ENCODE peak calls at places on chromosomes 3 and 15, in eight cellular contexts. E is sigmoid colon; D is prostate gland; Q is stimulated activated CD4-positive, alpha-beta T cell treated with anti-CD3 and anti-CD28 coated beads, Interleukin-15, amount 100 ng/mL, for 24 hours; A is Panc1; Z is endothelial cell; L is NCI-H774; B is NCI-H510A treated with DMSO at 0.1 percent for 48 hours. U is an unnamed sample.
A peak's percentile ranks its signal among the peaks of the same experiment; 100 is the strongest.

GRCh38 chr3:154981201-154981600 is 98.9 kb upstream of the MME start:
- DNase-seq in E (no peak), D (no peak), Q (no peak), A (no peak), Z (no peak), L (no peak), B (no peak), U (no peak)

GRCh38 chr15:68042855-68043222 is 11.3 kb upstream of the PIAS1 start:
- DNase-seq in E (no peak), D (no peak), Q (no peak), A (no peak), Z (no peak), L (no peak), B (no peak), U (no peak)

GRCh38 chr15:75129788-75130187 is 71.9 kb upstream of the C15orf39 start:
- DNase-seq in E (no peak), D (no peak), Q (no peak), A (no peak), Z (no peak), L (no peak), B (no peak), U (no peak)

GRCh38 chr3:52153389-52154096 is 680 bp downstream of the POC1A start:
- DNase-seq in E (no peak), D (no peak), Q (peak; percentile 31), A (no peak), Z (no peak), L (peak; percentile 17), B (peak; percentile 76), U (no peak)

GRCh38 chr3:157594413-157594812 is 91.2 kb upstream of the VEPH1 start:
- DNase-seq in E (no peak), D (no peak), Q (no peak), A (no peak), Z (no peak), L (no peak), B (no peak), U (no peak)

GRCh38 chr3:177337548-177338331 is 140.5 kb upstream of the TBL1XR1 start:
- DNase-seq in E (no peak), D (no peak), Q (peak; percentile 83), A (no peak), Z (no peak), L (no peak), B (no peak), U (no peak)

GRCh38 chr3:54079314-54079713 is 43.0 kb upstream of the CACNA2D3 start:
- DNase-seq in E (no peak), D (no peak), Q (no peak), A (no peak), Z (no peak), L (no peak), B (no peak), U (no peak)

GRCh38 chr3:115518100-115518852 is 105.0 kb upstream of the GAP43 start:
- DNase-seq in E (no peak), D (no peak), Q (no peak), A (peak; percentile 8), Z (no peak), L (peak; percentile 48), B (no peak), U (peak; percentile 80)

GRCh38 chr15:23629234-23629805 is 18.3 kb downstream of the MAGEL2 start:
- DNase-seq in E (no peak), D (no peak), Q (no peak), A (no peak), Z (no peak), L (peak; percentile 35), B (peak; percentile 26), U (no peak)

GRCh38 chr3:56189486-56189985 is 278.7 kb downstream of the ERC2 start:
- DNase-seq in E (no peak), D (no peak), Q (no peak), A (no peak), Z (no peak), L (no peak), B (no peak), U (no peak)

GRCh38 chr3:50604110-50604621 is 7.4 kb downstream of the CISH start:
- DNase-seq in E (no peak), D (no peak), Q (peak; percentile 43), A (no peak), Z (no peak), L (no peak), B (no peak), U (no peak)

GRCh38 chr3:88572450-88572849 is 422.7 kb downstream of the C3orf38 start:
- DNase-seq in E (no peak), D (no peak), Q (no peak), A (no peak), Z (no peak), L (no peak), B (no peak), U (no peak)

GRCh38 chr3:15325228-15325627 is 7.2 kb downstream of the SH3BP5 start:
- DNase-seq in E (no peak), D (no peak), Q (no peak), A (no peak), Z (no peak), L (no peak), B (no peak), U (peak; percentile 73)

GRCh38 chr3:136929984-136930671 is 27.7 kb upstream of the IL20RB start:
- DNase-seq in E (peak; percentile 77), D (peak; percentile 45), Q (no peak), A (no peak), Z (no peak), L (no peak), B (no peak), U (no peak)

GRCh38 chr3:126111126-126111551 is 27.2 kb upstream of the SLC41A3 start:
- DNase-seq in E (no peak), D (no peak), Q (no peak), A (no peak), Z (no peak), L (no peak), B (no peak), U (no peak)

GRCh38 chr15:90414408-90415028 is 26.5 kb downstream of the IQGAP1 start:
- DNase-seq in E (no peak), D (no peak), Q (peak; percentile 50), A (no peak), Z (no peak), L (no peak), B (no peak), U (no peak)

GRCh38 chr3:141272906-141273662 is 41.5 kb downstream of the PXYLP1 start:
- DNase-seq in E (no peak), D (no peak), Q (no peak), A (no peak), Z (no peak), L (no peak), B (no peak), U (no peak)

GRCh38 chr3:183534249-183534648 is 21.3 kb downstream of the KLHL6 start:
- DNase-seq in E (no peak), D (no peak), Q (no peak), A (peak; percentile 30), Z (no peak), L (no peak), B (no peak), U (no peak)

GRCh38 chr3:131645638-131646037 is 142.9 kb upstream of the MRPL3 start:
- DNase-seq in E (no peak), D (no peak), Q (no peak), A (no peak), Z (no peak), L (no peak), B (no peak), U (no peak)

GRCh38 chr15:65512189-65512588 is 5.3 kb downstream of the DPP8 start:
- DNase-seq in E (no peak), D (no peak), Q (no peak), A (no peak), Z (no peak), L (no peak), B (no peak), U (no peak)

U was measured in RWPE2.